ENCODE peak calls at places on chromosome 12, in six cellular contexts. C, R, I, J, M and Q are unnamed samples.

GRCh38 chr12:95096852-95097251 is 23.4 kb upstream of the NR2C1 start:
- DNase-seq in C (peak), J (no peak), I (no peak), R (no peak), M (no peak), Q (no peak)

GRCh38 chr12:79373896-79374499 is 316.8 kb downstream of the PAWR start:
- DNase-seq in I (no peak), C (peak), M (peak), R (peak), J (no peak), Q (no peak)

GRCh38 chr12:57816855-57817151 is 1.7 kb downstream of the AVIL start:
- DNase-seq in J (no peak), C (no peak), I (no peak), R (no peak), M (no peak), Q (no peak)

GRCh38 chr12:94100254-94100653 is 48.1 kb upstream of the PLXNC1 start:
- DNase-seq in M (no peak), R (peak), C (peak), J (no peak), I (no peak), Q (no peak)

GRCh38 chr12:57797938-57798337 is 15.4 kb downstream of the TSFM start:
- DNase-seq in C (no peak), M (no peak), I (no peak), R (no peak), J (no peak), Q (no peak)

GRCh38 chr12:108793756-108794441 is 62.6 kb upstream of the CORO1C start:
- DNase-seq in M (no peak), I (no peak), C (no peak), J (no peak), R (no peak), Q (no peak)

GRCh38 chr12:124761876-124762275 is 101.8 kb downstream of the SCARB1 start:
- DNase-seq in C (no peak), R (no peak), J (no peak), M (peak), I (no peak), Q (no peak)

GRCh38 chr12:50647031-50647430 is 116.9 kb upstream of the ATF1 start:
- DNase-seq in C (no peak), I (no peak), R (no peak), M (no peak), J (no peak), Q (no peak)

GRCh38 chr12:124509676-124510300 is 57.6 kb downstream of the NCOR2 start:
- DNase-seq in C (peak), M (peak), I (peak), R (peak), J (no peak), Q (no peak)

GRCh38 chr12:113439606-113440030 is 17.4 kb downstream of the SDSL start:
- DNase-seq in R (peak), I (peak), J (peak), C (peak), M (peak), Q (peak)

GRCh38 chr12:122399592-122400373 is 22.7 kb downstream of the CLIP1 start:
- DNase-seq in J (peak), C (peak), I (peak), R (peak), M (peak), Q (no peak)

GRCh38 chr12:101050631-101051030 is 159.4 kb downstream of the SLC5A8 start:
- DNase-seq in J (no peak), I (no peak), M (no peak), R (no peak), C (peak), Q (no peak)

GRCh38 chr12:113093409-113094101 is 37.0 kb downstream of the DTX1 start:
- DNase-seq in M (no peak), J (no peak), C (no peak), I (no peak), R (no peak), Q (no peak)

GRCh38 chr12:54044425-54045093 is 9.1 kb upstream of the HOXC4 start:
- DNase-seq in I (no peak), R (no peak), J (no peak), M (no peak), C (no peak), Q (no peak)

GRCh38 chr12:56374726-56375597 is 12.3 kb upstream of the APOF start:
- DNase-seq in I (no peak), J (no peak), R (no peak), C (peak), M (peak), Q (no peak)

GRCh38 chr12:78759387-78759786 is 105.2 kb upstream of the SYT1 start:
- DNase-seq in C (peak), J (no peak), R (peak), M (peak), I (peak), Q (no peak)

GRCh38 chr12:45010051-45010450 is 40.8 kb downstream of the DBX2 start:
- DNase-seq in I (no peak), M (no peak), J (no peak), R (no peak), C (no peak), Q (no peak)
- H2BK15ac ChIP-seq in I (no peak), M (no peak), J (no peak), R (no peak), C (no peak), Q (no peak)

GRCh38 chr12:24697295-24697694 is 251.6 kb downstream of the BCAT1 start:
- DNase-seq in J (no peak), I (no peak), M (no peak), C (no peak), R (no peak), Q (no peak)
- H2BK15ac ChIP-seq in J (no peak), I (no peak), M (no peak), C (no peak), R (no peak), Q (no peak)

GRCh38 chr12:5964913-5965900 is 20.1 kb upstream of the ANO2 start:
- DNase-seq in C (no peak), J (no peak), R (peak), I (peak), M (no peak), Q (no peak)
- H2BK15ac ChIP-seq in C (no peak), J (no peak), R (no peak), I (no peak), M (no peak), Q (no peak)

GRCh38 chr12:26809611-26810298 is 23.2 kb downstream of the ITPR2 start:
- DNase-seq in J (no peak), M (no peak), C (no peak), R (no peak), I (no peak), Q (no peak)

GRCh38 chr12:26810330-26810729 is 22.7 kb downstream of the ITPR2 start:
- DNase-seq in M (peak), I (peak), R (peak), J (no peak), C (peak), Q (no peak)

GRCh38 chr12:26806556-26806955 is 26.4 kb downstream of the ITPR2 start:
- DNase-seq in C (no peak), I (no peak), J (no peak), M (no peak), R (no peak), Q (no peak)

GRCh38 chr12:26807292-26807691 is 25.7 kb downstream of the ITPR2 start:
- DNase-seq in R (no peak), J (no peak), M (no peak), I (no peak), C (no peak), Q (no peak)

DNA sequence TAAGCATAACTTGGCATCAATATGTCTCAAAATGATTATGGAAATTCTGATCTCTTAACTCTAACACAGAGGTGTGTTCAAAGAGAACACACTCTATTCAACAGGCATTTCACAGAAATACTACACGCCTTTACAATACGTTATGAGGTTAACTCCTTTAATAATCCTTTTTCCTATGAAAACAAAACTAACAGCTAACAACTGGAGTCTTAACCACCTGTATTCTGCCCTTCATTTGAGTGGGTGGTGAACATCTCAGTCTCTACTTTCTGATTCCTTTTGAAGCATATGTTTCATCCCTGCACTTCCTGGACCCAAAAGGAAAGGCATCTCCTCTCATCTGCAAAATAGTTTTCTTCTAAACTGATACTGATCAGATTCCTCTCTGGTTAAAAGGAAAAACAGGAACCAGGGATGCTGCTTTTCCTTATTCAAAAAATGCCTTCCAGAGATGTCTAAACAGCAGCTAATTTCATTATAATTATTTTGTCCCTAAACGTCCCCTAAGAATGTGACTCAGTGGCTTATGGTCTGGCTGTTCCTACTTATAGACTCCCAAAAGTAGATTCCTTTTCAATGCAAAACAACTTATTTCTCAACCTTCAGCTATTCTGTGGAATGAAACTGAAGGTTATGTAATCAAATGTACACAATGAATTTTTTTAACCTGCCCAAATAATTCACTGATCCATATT is 24.1 kb downstream of the ITPR2 start:
- DNase-seq in M (no peak), R (no peak), C (no peak), J (no peak), I (no peak), Q (no peak)
- H2BK15ac ChIP-seq in M (no peak), R (no peak), C (no peak), J (no peak), I (no peak), Q (no peak)

GRCh38 chr12:39571351-39571750 is 48.3 kb downstream of the ABCD2 start:
- DNase-seq in I (no peak), M (no peak), C (no peak), R (no peak), J (no peak), Q (no peak)
- H2BK15ac ChIP-seq in I (no peak), M (no peak), C (no peak), R (no peak), J (no peak), Q (no peak)

GRCh38 chr12:27297576-27297975 is 35.1 kb upstream of the BMAL2 start:
- DNase-seq in R (no peak), J (no peak), I (no peak), M (no peak), C (no peak), Q (no peak)

GRCh38 chr12:27300251-27300650 is 32.4 kb upstream of the BMAL2 start:
- DNase-seq in J (no peak), I (no peak), C (no peak), M (no peak), R (no peak), Q (no peak)

GRCh38 chr12:27303139-27304111 is 29.2 kb upstream of the BMAL2 start:
- DNase-seq in C (peak), R (no peak), I (no peak), J (no peak), M (peak), Q (no peak)

GRCh38 chr12:27296674-27297073 is 36.0 kb upstream of the BMAL2 start:
- DNase-seq in C (no peak), I (no peak), J (no peak), R (no peak), M (no peak), Q (no peak)

GRCh38 chr12:27299102-27299501 is 33.5 kb upstream of the BMAL2 start:
- DNase-seq in J (no peak), C (no peak), R (no peak), I (no peak), M (no peak), Q (no peak)
- H2BK15ac ChIP-seq in J (no peak), C (no peak), R (no peak), I (no peak), M (no peak), Q (no peak)

GRCh38 chr12:22414742-22415141 is 80.2 kb upstream of the ST8SIA1 start:
- DNase-seq in I (no peak), R (no peak), C (no peak), M (no peak), J (no peak), Q (no peak)

GRCh38 chr12:22412581-22412980 is 78.1 kb upstream of the ST8SIA1 start:
- DNase-seq in J (no peak), C (no peak), M (no peak), R (no peak), I (no peak), Q (no peak)

GRCh38 chr12:22413592-22413991 is 79.1 kb upstream of the ST8SIA1 start:
- DNase-seq in C (no peak), J (no peak), M (no peak), R (no peak), I (no peak), Q (no peak)

GRCh38 chr12:22415342-22416309 is 81.1 kb upstream of the ST8SIA1 start:
- DNase-seq in C (no peak), R (no peak), J (no peak), M (no peak), I (no peak), Q (no peak)

GRCh38 chr12:22416831-22417230 is 82.3 kb upstream of the ST8SIA1 start:
- DNase-seq in I (no peak), C (no peak), M (no peak), R (no peak), J (no peak), Q (no peak)
- H2BK15ac ChIP-seq in I (no peak), C (no peak), M (no peak), R (no peak), J (no peak), Q (no peak)

GRCh38 chr12:131918311-131919050 is 10.6 kb upstream of the PUS1 start:
- DNase-seq in M (no peak), J (no peak), I (no peak), R (no peak), C (no peak), Q (no peak)
- H2BK15ac ChIP-seq in M (no peak), J (no peak), I (no peak), R (no peak), C (no peak), Q (no peak)

GRCh38 chr12:85829391-85829790 is 6.8 kb downstream of the RASSF9 start:
- DNase-seq in R (no peak), C (peak), M (no peak), I (no peak), J (no peak), Q (no peak)
- H2BK15ac ChIP-seq in R (no peak), C (no peak), M (no peak), I (no peak), J (no peak), Q (no peak)